ENCODE peak calls at places on chromosomes 2 and 18, in five cellular contexts. R is OCI-LY7, J is neural progenitor cell, Z is HCT116, Y is PC-3. P is an unnamed sample. For H3K4me1, the result is how much of the 10 kb centered on the place peaks cover.

GRCh38 chr2:160200921-160201320 is 849 bp upstream of the ITGB6 start:
- DNase-seq in R (no peak), J (no peak), Z (no peak), Y (no peak), P (no peak)

GRCh38 chr2:228474466-228474865 is 293.0 kb upstream of the SPHKAP start:
- DNase-seq in R (no peak), J (no peak), Z (no peak), Y (peak), P (peak)

GRCh38 chr2:53744395-53745065 is 23.1 kb upstream of the CHAC2 start:
- DNase-seq in R (no peak), J (no peak), Z (no peak), Y (peak), P (peak)

GRCh38 chr18:36636237-36636792 is 192.5 kb downstream of the TPGS2 start:
- DNase-seq in R (no peak), J (no peak), Z (no peak), Y (no peak), P (no peak)

GRCh38 chr18:6342990-6343389 is 71.7 kb downstream of the L3MBTL4 start:
- DNase-seq in R (no peak), J (no peak), Z (no peak), Y (no peak), P (no peak)

GRCh38 chr2:240427729-240428128 is 7.7 kb upstream of the GPC1 start:
- DNase-seq in R (no peak), J (no peak), Z (no peak), Y (no peak), P (no peak)

GRCh38 chr18:69935319-69936190 is 12.1 kb downstream of the CD226 start:
- DNase-seq in R (no peak), J (peak), Z (peak), Y (no peak), P (peak)

GRCh38 chr2:3434005-3434404 is 54.5 kb downstream of the TRAPPC12 start:
- DNase-seq in R (no peak), J (no peak), Z (no peak), Y (no peak), P (no peak)

GRCh38 chr2:149857344-149857743 is 269.8 kb upstream of the MMADHC start:
- DNase-seq in R (no peak), J (no peak), Z (no peak), Y (peak), P (peak)

GRCh38 chr2:30276455-30276911 is 45.1 kb downstream of the LBH start:
- DNase-seq in R (no peak), J (no peak), Z (no peak), Y (no peak), P (peak)

GRCh38 chr2:71941731-71942575 is 205.7 kb downstream of the CYP26B1 start:
- DNase-seq in R (no peak), J (no peak), Z (no peak), Y (no peak), P (no peak)

GRCh38 chr18:51897884-51898283 is 442.1 kb upstream of the DCC start:
- DNase-seq in R (no peak), J (no peak), Z (no peak), Y (peak), P (no peak)

GRCh38 chr18:46469186-46469915 is 187.7 kb downstream of the LOXHD1 start:
- DNase-seq in R (no peak), J (peak), Z (no peak), Y (peak), P (no peak)

GRCh38 chr2:221571391-221572179 is 519 bp downstream of the EPHA4 start:
- DNase-seq in R (no peak), J (peak), Z (no peak), Y (peak), P (peak)

GRCh38 chr2:29273704-29274611 is 158.7 kb downstream of the CLIP4 start:
- DNase-seq in R (no peak), J (no peak), Z (no peak), Y (peak), P (peak)

GRCh38 chr2:159907914-159908313 is 109.9 kb upstream of the CD302 start:
- DNase-seq in R (no peak), J (no peak), Z (no peak), Y (peak), P (no peak)

GRCh38 chr2:231614559-231615057 is 21.9 kb downstream of the TEX44 start:
- DNase-seq in R (peak), J (no peak), Z (no peak), Y (no peak), P (no peak)

GRCh38 chr2:217691516-217691915 is 311.3 kb downstream of the TNS1 start:
- DNase-seq in R (no peak), J (no peak), Z (no peak), Y (no peak), P (no peak)

GRCh38 chr2:146321175-146321574 is 1523.7 kb upstream of the ACVR2A start:
- DNase-seq in R (no peak), J (peak), Z (no peak), Y (no peak), P (no peak)

GRCh38 chr2:217014298-217015116 is 154.6 kb upstream of the TNP1 start:
- DNase-seq in R (no peak), J (no peak), Z (no peak), Y (no peak), P (no peak)

GRCh38 chr2:138948070-138948539 is 167.9 kb upstream of the NXPH2 start:
- DNase-seq in R (no peak), J (no peak), Z (peak), Y (peak), P (peak)

GRCh38 chr2:183224933-183225332 is 100.7 kb downstream of the NUP35 start:
- DNase-seq in R (no peak), J (no peak), Z (no peak), Y (no peak), P (peak)

GRCh38 chr2:58638256-58638795 is 397.2 kb upstream of the FANCL start:
- DNase-seq in R (no peak), J (no peak), Z (no peak), Y (peak), P (peak)

GRCh38 chr2:68721482-68722071 is 13.0 kb upstream of the ARHGAP25 start:
- DNase-seq in R (peak), J (no peak), Z (peak), Y (peak), P (no peak)

GRCh38 chr2:15660491-15661294 is 69.0 kb downstream of the DDX1 start:
- DNase-seq in R (no peak), J (no peak), Z (no peak), Y (no peak), P (no peak)

GRCh38 chr2:234691226-234691600 is 194.3 kb upstream of the ARL4C start:
- DNase-seq in R (no peak), J (no peak), Z (no peak), Y (no peak), P (no peak)

GRCh38 chr18:34990571-34990970 is 50.6 kb upstream of the MAPRE2 start:
- DNase-seq in R (no peak), J (no peak), Z (no peak), Y (peak), P (peak)

GRCh38 chr2:226838758-226839555 is 3.1 kb downstream of the RHBDD1 start:
- DNase-seq in R (peak), J (no peak), Z (no peak), Y (peak), P (no peak)

GRCh38 chr2:21270658-21271057 is 146.9 kb downstream of the TDRD15 start:
- DNase-seq in R (no peak), J (no peak), Z (no peak), Y (no peak), P (no peak)

GRCh38 chr2:119440873-119441272 is 9.2 kb downstream of the TMEM37 start:
- DNase-seq in R (no peak), J (no peak), Z (no peak), Y (no peak), P (no peak)

GRCh38 chr2:119439574-119440500 is 8.2 kb downstream of the TMEM37 start:
- DNase-seq in R (no peak), J (no peak), Z (no peak), Y (no peak), P (no peak)

GRCh38 chr2:119441376-119442231 is 9.9 kb downstream of the TMEM37 start:
- DNase-seq in R (no peak), J (no peak), Z (no peak), Y (no peak), P (no peak)

GRCh38 chr2:119440501-119440870 is 8.8 kb downstream of the TMEM37 start:
- DNase-seq in R (no peak), J (no peak), Z (no peak), Y (no peak), P (no peak)

GRCh38 chr2:119442850-119443249 is 11.2 kb downstream of the TMEM37 start:
- DNase-seq in R (no peak), J (no peak), Z (no peak), Y (no peak), P (no peak)
- H3K4me1 ChIP-seq in R (under half), J (under half), Z (under half), Y (under half), P (under half)

GRCh38 chr2:46034535-46034934 is 262.7 kb upstream of the EPAS1 start:
- DNase-seq in R (no peak), J (no peak), Z (no peak), Y (no peak), P (no peak)
- TF ChIP-seq EZH2phosphoT487 in R (no peak), J (no peak), Z (no peak), Y (no peak), P (no peak)

DNA sequence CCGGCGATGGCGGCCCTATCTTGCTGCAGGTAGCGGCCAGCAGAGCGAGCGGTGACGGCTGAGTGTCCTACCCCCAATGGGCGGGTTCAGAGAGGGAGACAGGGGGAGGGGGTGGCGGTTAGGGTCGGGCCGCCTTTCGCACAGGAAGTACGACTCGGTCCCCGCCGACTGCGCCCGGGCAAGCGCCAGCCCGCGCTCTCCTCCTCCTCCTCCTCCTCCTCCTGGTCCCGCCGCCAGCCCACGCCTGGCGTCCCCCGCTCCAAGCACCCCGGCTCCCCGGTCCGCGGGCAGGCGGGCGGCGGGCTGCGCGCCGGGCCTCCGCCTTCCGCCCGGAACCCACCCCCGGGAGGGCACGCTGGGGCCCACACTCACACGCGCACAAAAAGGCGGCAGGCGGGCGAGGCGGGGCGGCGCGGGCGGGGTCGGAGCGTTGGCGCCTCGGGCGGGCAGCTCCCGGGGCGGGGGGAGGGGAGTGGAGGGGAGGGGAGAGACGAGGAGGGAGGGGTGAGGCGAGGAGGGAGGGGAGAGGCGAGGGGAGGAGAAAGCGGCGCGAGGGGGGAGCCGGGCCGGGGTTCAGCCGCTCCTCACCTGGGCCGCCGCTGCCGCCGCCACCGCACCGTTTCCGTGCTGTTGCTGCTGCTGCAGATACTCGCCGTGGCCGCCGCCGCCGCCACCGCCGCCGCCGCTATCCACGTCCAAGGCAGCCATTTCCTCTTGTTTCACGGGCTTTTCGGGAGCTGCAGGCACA is 1.2 kb downstream of the SP3 start:
- DNase-seq in R (peak), J (peak), Z (peak), Y (peak), P (peak)
- H3K4me1 ChIP-seq in R (under half), J (under half), Z (under half), Y (under half), P (under half)

GRCh38 chr2:77099961-77100360 is 422.2 kb downstream of the LRRTM4 start:
- DNase-seq in R (no peak), J (no peak), Z (no peak), Y (no peak), P (no peak)

GRCh38 chr2:77104554-77104953 is 417.6 kb downstream of the LRRTM4 start:
- DNase-seq in R (no peak), J (peak), Z (no peak), Y (no peak), P (no peak)

GRCh38 chr2:77101796-77102452 is 420.3 kb downstream of the LRRTM4 start:
- DNase-seq in R (no peak), J (no peak), Z (no peak), Y (no peak), P (no peak)

GRCh38 chr2:77105008-77105407 is 417.2 kb downstream of the LRRTM4 start:
- DNase-seq in R (no peak), J (no peak), Z (no peak), Y (no peak), P (no peak)

DNA sequence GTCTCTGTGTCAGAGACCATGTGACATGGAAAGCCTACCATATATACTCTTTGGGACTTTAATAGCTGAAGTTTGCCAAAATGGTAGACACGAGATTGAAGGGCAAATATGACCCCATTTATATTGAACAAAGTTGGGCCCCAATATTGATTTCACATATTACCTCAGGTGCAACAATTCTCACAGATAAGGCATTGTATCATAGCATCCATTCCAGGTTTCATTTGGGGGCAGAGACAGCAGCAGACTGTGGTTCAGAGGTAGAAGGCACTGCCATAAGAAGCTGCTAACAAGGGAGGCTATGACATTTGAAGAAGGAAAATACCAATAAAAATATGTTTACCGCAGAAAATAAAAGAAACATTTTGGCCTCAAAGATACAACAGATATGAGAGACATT is 419.2 kb downstream of the LRRTM4 start:
- DNase-seq in R (no peak), J (no peak), Z (no peak), Y (no peak), P (no peak)
- TF ChIP-seq EZH2phosphoT487 in R (no peak), J (no peak), Z (no peak), Y (no peak), P (no peak)

DNA sequence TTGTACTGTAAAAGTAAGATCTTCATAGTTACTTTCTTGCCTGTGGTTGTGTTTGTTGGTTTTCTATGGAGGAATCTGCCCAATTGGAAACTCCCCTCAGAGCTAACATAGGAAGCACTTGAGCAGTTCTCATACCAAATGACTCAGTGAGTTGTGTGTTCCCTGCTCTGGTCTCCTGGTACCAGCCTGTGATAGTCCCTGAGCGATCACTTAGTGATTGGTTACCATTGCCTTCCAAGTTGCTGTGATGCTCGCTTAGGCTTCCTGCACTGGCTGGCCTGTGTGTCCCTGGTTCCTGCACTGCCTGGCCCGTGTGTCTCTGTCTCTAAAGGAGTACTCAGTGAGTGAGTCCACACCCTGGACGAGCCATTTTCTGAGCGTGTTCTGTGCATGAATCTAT is 133.0 kb downstream of the MAP4K4 start:
- DNase-seq in R (no peak), J (no peak), Z (no peak), Y (peak), P (peak)
- H3K4me1 ChIP-seq in R (under half), J (under half), Z (under half), Y (under half), P (half or more)

GRCh38 chr2:25976884-25977741 is 5.2 kb downstream of the KIF3C start:
- DNase-seq in R (no peak), J (peak), Z (no peak), Y (peak), P (peak)
- TF ChIP-seq EZH2phosphoT487 in R (no peak), J (no peak), Z (no peak), Y (no peak), P (no peak)

DNA sequence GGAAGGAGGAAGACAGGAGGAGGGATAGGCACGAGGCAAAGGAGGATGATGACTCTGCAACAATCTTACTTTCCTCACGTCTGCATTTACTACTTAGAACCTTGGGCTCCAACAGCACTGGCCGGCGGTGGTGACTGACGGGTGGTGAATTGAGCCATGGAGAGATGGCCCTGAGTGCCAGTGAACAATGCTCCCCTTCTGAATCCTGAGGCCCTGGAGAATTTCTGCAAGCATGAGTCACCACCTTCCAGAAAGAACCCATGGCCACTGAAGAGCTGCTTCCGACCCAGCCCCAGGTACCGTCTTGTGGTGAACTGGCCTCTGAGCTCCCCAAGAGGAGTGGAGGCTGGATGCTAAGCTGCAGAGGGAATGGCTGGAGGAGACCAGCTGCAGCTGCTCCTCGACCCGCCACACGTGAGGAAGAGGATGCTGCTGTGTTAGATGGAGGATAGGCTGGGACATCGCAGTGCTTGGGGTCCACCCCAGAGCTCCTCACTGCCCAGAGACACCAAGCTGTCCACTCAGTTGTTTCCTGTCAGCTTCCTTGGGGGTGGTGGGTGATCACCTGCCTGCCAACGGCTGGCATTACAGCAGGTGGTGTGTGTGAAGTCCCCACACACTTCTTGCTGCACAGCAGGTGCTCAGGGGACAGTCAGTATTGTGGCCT is 186.5 kb upstream of the ID2 start:
- DNase-seq in R (peak), J (no peak), Z (no peak), Y (no peak), P (no peak)
- H3K4me1 ChIP-seq in R (under half), J (under half), Z (under half), Y (under half), P (under half)

P was measured in GM23248.